ENCODE peak calls at places on chromosomes 6 and 20, in ten cellular contexts. R is GM23248, H is IMR-90, J is MM.1S, X is H9, Q is SK-N-SH, G is HCT116, Y is PC-3, F is mesendoderm, C is neural progenitor cell. W is an unnamed sample.

GRCh38 chr6:17493286-17493685 is 99.9 kb downstream of the CAP2 start:
- DNase-seq in Q (no peak), R (peak; percentile 72), Y (peak; percentile 12), X (no peak), C (no peak), H (peak; percentile 85), J (no peak), F (no peak), G (no peak), W (peak; percentile 18)

GRCh38 chr6:43977404-43978111 is 149.7 kb downstream of the MRPL14 start:
- DNase-seq in Q (no peak), H (no peak), G (no peak), X (peak; percentile 13), R (no peak), C (no peak), F (no peak), J (peak; percentile 85), Y (no peak), W (no peak)

GRCh38 chr20:12965880-12966270 is 42.9 kb upstream of the SPTLC3 start:
- DNase-seq in F (no peak), H (no peak), R (no peak), Q (no peak), J (no peak), X (no peak), Y (no peak), G (no peak), C (peak; percentile 51), W (no peak)

GRCh38 chr6:13349811-13350506 is 21.6 kb upstream of the TBC1D7 start:
- DNase-seq in Y (no peak), R (no peak), H (no peak), G (no peak), F (no peak), Q (no peak), C (no peak), X (no peak), J (no peak), W (no peak)

GRCh38 chr6:149862901-149863595 is 1.1 kb downstream of the LRP11 start:
- DNase-seq in C (peak; percentile 83), Y (peak; percentile 87), G (no peak), Q (peak; percentile 86), X (peak; percentile 51), R (peak; percentile 89), J (peak; percentile 51), H (peak; percentile 57), F (peak; percentile 63), W (peak; percentile 87)

GRCh38 chr6:168035661-168036616 is 38.5 kb downstream of the KIF25 start:
- DNase-seq in G (no peak), Q (peak; percentile 59), X (no peak), C (peak; percentile 25), Y (peak; percentile 30), R (peak; percentile 64), F (peak; percentile 48), H (peak; percentile 85), J (no peak), W (peak; percentile 33)

GRCh38 chr6:79463721-79464120 is 73.5 kb downstream of the LCA5 start:
- DNase-seq in G (peak; percentile 33), R (no peak), X (peak; percentile 63), Q (no peak), F (peak; percentile 95), Y (peak; percentile 74), J (no peak), H (no peak), C (peak; percentile 21), W (peak; percentile 46)

GRCh38 chr6:4059115-4059777 is 19.7 kb downstream of the FAM217A start:
- DNase-seq in C (no peak), F (peak; percentile 84), X (no peak), R (peak; percentile 90), H (peak; percentile 90), Y (peak; percentile 93), G (no peak), J (no peak), Q (no peak), W (peak; percentile 83)

GRCh38 chr20:33015700-33016580 is 8.4 kb downstream of the BPIFB2 start:
- DNase-seq in F (no peak), G (no peak), Y (no peak), R (no peak), J (no peak), C (no peak), Q (no peak), H (no peak), X (no peak), W (no peak)

GRCh38 chr6:95529762-95530161 is 47.6 kb upstream of the MANEA start:
- DNase-seq in H (no peak), G (no peak), F (no peak), Y (no peak), Q (no peak), R (no peak), J (no peak), C (no peak), X (no peak), W (no peak)
- H3K9ac ChIP-seq in H (no peak overlapping the region), G (no peak overlapping the region), F (no peak overlapping the region), Y (no peak overlapping the region), Q (no peak overlapping the region), R (no peak overlapping the region), J (no peak overlapping the region), C (no peak overlapping the region), X (no peak overlapping the region), W (no peak overlapping the region)

DNA sequence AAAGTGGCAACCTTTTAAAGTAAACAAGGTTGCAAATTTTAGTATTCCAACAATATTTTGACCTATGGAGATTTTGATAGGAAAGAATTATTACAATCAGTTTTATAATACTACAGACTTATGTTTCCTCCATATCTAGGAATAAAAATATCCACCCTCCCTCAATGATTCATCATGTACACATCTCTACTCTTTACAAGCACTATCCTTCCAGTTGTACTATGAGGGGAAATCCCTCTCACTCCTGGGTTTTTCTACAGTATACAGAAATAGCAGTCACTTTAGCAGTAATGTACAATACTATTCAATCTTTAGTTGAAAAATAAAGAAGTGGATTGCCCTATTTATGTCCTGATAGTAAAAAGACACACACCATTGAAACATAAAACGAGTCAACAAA is 46.3 kb upstream of the SCML4 start:
- DNase-seq in F (no peak), J (no peak), H (peak; percentile 80), Q (no peak), X (no peak), Y (peak; percentile 32), C (no peak), R (peak; percentile 47), G (no peak), W (peak; percentile 39)
- H3K27ac ChIP-seq in F (no peak overlapping the region), J (no peak overlapping the region), H (no peak overlapping the region), Q (peak overlapping the region; percentile 34), X (no peak overlapping the region), Y (no peak overlapping the region), C (no peak overlapping the region), R (no peak overlapping the region), G (no peak overlapping the region), W (no peak overlapping the region)

GRCh38 chr20:37406010-37406998 is 60.4 kb downstream of the SRC start:
- DNase-seq in Q (peak; percentile 93), G (no peak), H (peak; percentile 28), R (peak; percentile 75), F (no peak), X (no peak), J (peak; percentile 71), Y (peak; percentile 64), C (peak; percentile 85), W (peak; percentile 18)
- H3K9ac ChIP-seq in Q (peak overlapping the region; percentile 34), G (peak overlapping the region; percentile 62), H (peak overlapping the region; percentile 47), R (peak overlapping the region; percentile 62), F (peak overlapping the region; percentile 77), X (no peak overlapping the region), J (peak overlapping the region; percentile 41), Y (peak overlapping the region; percentile 58), C (no peak overlapping the region), W (no peak overlapping the region)

GRCh38 chr6:53112871-53113270 is 35.8 kb downstream of the GCM1 start:
- DNase-seq in F (no peak), X (no peak), J (no peak), Y (peak; percentile 85), G (no peak), H (no peak), C (no peak), R (no peak), Q (no peak), W (peak; percentile 77)
- H3K27ac ChIP-seq in F (no peak overlapping the region), X (no peak overlapping the region), J (peak overlapping the region; percentile 54), Y (peak overlapping the region; percentile 96), G (no peak overlapping the region), H (no peak overlapping the region), C (no peak overlapping the region), R (no peak overlapping the region), Q (no peak overlapping the region), W (peak overlapping the region; percentile 68)

GRCh38 chr20:47038581-47039560 is 144.2 kb downstream of the EYA2 start:
- DNase-seq in X (no peak), C (no peak), J (no peak), Q (no peak), G (no peak), H (no peak), Y (no peak), F (no peak), R (peak; percentile 18), W (no peak)
- H3K9ac ChIP-seq in X (no peak overlapping the region), C (no peak overlapping the region), J (no peak overlapping the region), Q (no peak overlapping the region), G (no peak overlapping the region), H (no peak overlapping the region), Y (no peak overlapping the region), F (no peak overlapping the region), R (no peak overlapping the region), W (no peak overlapping the region)

GRCh38 chr20:57264151-57264792 is 2.2 kb downstream of the BMP7 start:
- DNase-seq in X (no peak), H (no peak), C (peak; percentile 57), R (no peak), J (no peak), Q (no peak), Y (no peak), F (peak; percentile 75), G (no peak), W (no peak)
- H3K27ac ChIP-seq in X (no peak overlapping the region), H (no peak overlapping the region), C (no peak overlapping the region), R (no peak overlapping the region), J (no peak overlapping the region), Q (no peak overlapping the region), Y (no peak overlapping the region), F (no peak overlapping the region), G (no peak overlapping the region), W (no peak overlapping the region)

DNA sequence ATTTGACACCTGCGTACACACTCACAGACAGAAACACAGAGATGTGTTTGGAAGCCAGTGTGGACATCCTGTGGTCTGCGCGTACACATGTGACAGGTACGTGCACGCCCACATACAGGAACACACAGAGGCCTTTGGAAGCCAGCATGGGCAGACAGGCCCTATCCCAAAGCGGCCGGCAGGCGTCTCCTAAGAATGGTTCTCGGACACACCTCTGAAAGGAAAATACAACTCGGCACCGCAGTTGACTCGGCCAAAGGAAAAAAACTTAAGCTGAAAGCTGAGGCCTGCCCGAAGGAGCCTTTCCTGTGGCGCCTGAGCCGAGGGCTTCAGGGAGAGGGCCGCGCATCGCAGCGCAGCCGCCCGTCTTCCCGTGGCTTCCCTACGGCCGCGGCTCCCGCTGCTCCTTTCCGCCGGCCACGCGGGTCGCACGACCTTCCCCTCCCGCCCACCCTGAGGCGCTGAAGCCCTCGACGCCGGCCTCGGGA is 1.4 kb upstream of the CEP43 start:
- DNase-seq in J (peak; percentile 46), Y (peak; percentile 76), H (peak; percentile 69), C (peak; percentile 81), X (peak; percentile 68), F (peak; percentile 90), R (peak; percentile 92), Q (peak; percentile 65), G (peak; percentile 62), W (peak; percentile 86)
- H3K9ac ChIP-seq in J (no peak overlapping the region), Y (peak overlapping the region; percentile 78), H (peak overlapping the region; percentile 13), C (peak overlapping the region; percentile 24), X (no peak overlapping the region), F (peak overlapping the region; percentile 90), R (peak overlapping the region; percentile 82), Q (no peak overlapping the region), G (peak overlapping the region; percentile 86), W (peak overlapping the region; percentile 86)

W was measured in mammary epithelial cell.